ENCODE peak calls at places on chromosomes 7 and 10, in nine cellular contexts. One of them, this sample, is unnamed.

GRCh38 chr10:135601-136464 is 578 bp downstream of the ZMYND11 start:
- DNase-seq in mucosa of descending colon: peak
- DNase-seq in G401: peak
- DNase-seq in activated gamma-delta T cell treated with Interleukin-2 at 50 U/mL for 16 hours: peak
- DNase-seq in stimulated activated CD4-positive, alpha-beta T cell treated with anti-CD3 and anti-CD28 coated beads, Interleukin-4, amount 100 ng/mL, for 48 hours: peak
- DNase-seq in activated T-helper 9 cell treated with anti-CD3 and anti-CD28 coated beads, Interleukin-2, amount 50 U/mL, for 16 hours: peak
- DNase-seq in AG09309: no peak
- DNase-seq in BJ: no peak
- DNase-seq in T-helper 22 cell: peak
- DNase-seq in this sample: no peak

GRCh38 chr10:72260588-72261322 is 13.0 kb upstream of the DDIT4 start:
- DNase-seq in BJ: no peak
- DNase-seq in mucosa of descending colon: peak
- DNase-seq in activated T-helper 9 cell treated with anti-CD3 and anti-CD28 coated beads, Interleukin-2, amount 50 U/mL, for 16 hours: peak
- DNase-seq in G401: peak
- DNase-seq in T-helper 22 cell: peak
- DNase-seq in stimulated activated CD4-positive, alpha-beta T cell treated with anti-CD3 and anti-CD28 coated beads, Interleukin-4, amount 100 ng/mL, for 48 hours: peak
- DNase-seq in activated gamma-delta T cell treated with Interleukin-2 at 50 U/mL for 16 hours: peak
- DNase-seq in AG09309: no peak
- DNase-seq in this sample: peak

GRCh38 chr7:44633254-44634186 is 27.1 kb downstream of the OGDH start:
- DNase-seq in AG09309: peak
- DNase-seq in activated gamma-delta T cell treated with Interleukin-2 at 50 U/mL for 16 hours: peak
- DNase-seq in BJ: peak
- DNase-seq in stimulated activated CD4-positive, alpha-beta T cell treated with anti-CD3 and anti-CD28 coated beads, Interleukin-4, amount 100 ng/mL, for 48 hours: no peak
- DNase-seq in activated T-helper 9 cell treated with anti-CD3 and anti-CD28 coated beads, Interleukin-2, amount 50 U/mL, for 16 hours: peak
- DNase-seq in T-helper 22 cell: peak
- DNase-seq in G401: peak
- DNase-seq in mucosa of descending colon: no peak
- DNase-seq in this sample: no peak

GRCh38 chr7:131844380-131844779 is 288.0 kb upstream of the PODXL start:
- DNase-seq in AG09309: no peak
- DNase-seq in T-helper 22 cell: no peak
- DNase-seq in activated T-helper 9 cell treated with anti-CD3 and anti-CD28 coated beads, Interleukin-2, amount 50 U/mL, for 16 hours: no peak
- DNase-seq in G401: no peak
- DNase-seq in stimulated activated CD4-positive, alpha-beta T cell treated with anti-CD3 and anti-CD28 coated beads, Interleukin-4, amount 100 ng/mL, for 48 hours: no peak
- DNase-seq in BJ: no peak
- DNase-seq in mucosa of descending colon: no peak
- DNase-seq in activated gamma-delta T cell treated with Interleukin-2 at 50 U/mL for 16 hours: no peak
- DNase-seq in this sample: no peak

GRCh38 chr10:42532996-42533395 is 105.4 kb downstream of the ZNF33B start:
- DNase-seq in BJ: no peak
- DNase-seq in stimulated activated CD4-positive, alpha-beta T cell treated with anti-CD3 and anti-CD28 coated beads, Interleukin-4, amount 100 ng/mL, for 48 hours: no peak
- DNase-seq in activated T-helper 9 cell treated with anti-CD3 and anti-CD28 coated beads, Interleukin-2, amount 50 U/mL, for 16 hours: no peak
- DNase-seq in G401: no peak
- DNase-seq in activated gamma-delta T cell treated with Interleukin-2 at 50 U/mL for 16 hours: no peak
- DNase-seq in AG09309: no peak
- DNase-seq in T-helper 22 cell: no peak
- DNase-seq in mucosa of descending colon: no peak
- DNase-seq in this sample: no peak

GRCh38 chr10:119517235-119518141 is 25.0 kb downstream of the RGS10 start:
- DNase-seq in T-helper 22 cell: peak
- DNase-seq in BJ: no peak
- DNase-seq in G401: no peak
- DNase-seq in mucosa of descending colon: no peak
- DNase-seq in activated gamma-delta T cell treated with Interleukin-2 at 50 U/mL for 16 hours: peak
- DNase-seq in AG09309: no peak
- DNase-seq in stimulated activated CD4-positive, alpha-beta T cell treated with anti-CD3 and anti-CD28 coated beads, Interleukin-4, amount 100 ng/mL, for 48 hours: peak
- DNase-seq in activated T-helper 9 cell treated with anti-CD3 and anti-CD28 coated beads, Interleukin-2, amount 50 U/mL, for 16 hours: no peak
- DNase-seq in this sample: peak

GRCh38 chr7:64873517-64873916 is 29.6 kb upstream of the ZNF273 start:
- DNase-seq in activated gamma-delta T cell treated with Interleukin-2 at 50 U/mL for 16 hours: no peak
- DNase-seq in G401: no peak
- DNase-seq in BJ: no peak
- DNase-seq in activated T-helper 9 cell treated with anti-CD3 and anti-CD28 coated beads, Interleukin-2, amount 50 U/mL, for 16 hours: no peak
- DNase-seq in mucosa of descending colon: no peak
- DNase-seq in T-helper 22 cell: no peak
- DNase-seq in stimulated activated CD4-positive, alpha-beta T cell treated with anti-CD3 and anti-CD28 coated beads, Interleukin-4, amount 100 ng/mL, for 48 hours: no peak
- DNase-seq in AG09309: no peak
- DNase-seq in this sample: no peak

GRCh38 chr10:35336921-35337741 is 822 bp downstream of the CCNY start:
- DNase-seq in G401: peak
- DNase-seq in activated gamma-delta T cell treated with Interleukin-2 at 50 U/mL for 16 hours: peak
- DNase-seq in mucosa of descending colon: peak
- DNase-seq in activated T-helper 9 cell treated with anti-CD3 and anti-CD28 coated beads, Interleukin-2, amount 50 U/mL, for 16 hours: peak
- DNase-seq in AG09309: no peak
- DNase-seq in T-helper 22 cell: no peak
- DNase-seq in stimulated activated CD4-positive, alpha-beta T cell treated with anti-CD3 and anti-CD28 coated beads, Interleukin-4, amount 100 ng/mL, for 48 hours: peak
- DNase-seq in BJ: no peak
- DNase-seq in this sample: no peak

This sample was measured in CMK.